ENCODE peak calls at places on chromosomes 4 and X, in ten cellular contexts. Y, R, M, Z, I, C, O, Q, V and A are unnamed samples.
A peak's percentile ranks its signal among the peaks of the same experiment; 100 is the strongest.

GRCh38 chrX:55867254-55867653 is 149.7 kb downstream of the RRAGB start:
- DNase-seq in Y (no peak), R (no peak), M (no peak), Z (peak; percentile 58), I (no peak), C (peak; percentile 86), O (no peak), Q (no peak), V (no peak), A (no peak)

GRCh38 chr4:139973015-139973414 is 181.0 kb downstream of the MAML3 start:
- DNase-seq in Y (no peak), R (no peak), M (no peak), Z (peak; percentile 5), I (no peak), C (no peak), O (no peak), Q (no peak), V (no peak), A (no peak)

GRCh38 chr4:56186808-56187523 is 200.3 kb downstream of the AASDH start:
- DNase-seq in Y (no peak), R (no peak), M (no peak), Z (no peak), I (no peak), C (no peak), O (no peak), Q (no peak), V (no peak), A (no peak)

GRCh38 chr4:57119054-57119651 is 9.0 kb upstream of the IGFBP7 start:
- DNase-seq in Y (peak; percentile 87), R (no peak), M (peak; percentile 91), Z (peak; percentile 83), I (no peak), C (no peak), O (no peak), Q (no peak), V (no peak), A (no peak)

GRCh38 chr4:20370284-20370683 is 118.6 kb downstream of the SLIT2 start:
- DNase-seq in Y (no peak), R (no peak), M (no peak), Z (no peak), I (no peak), C (no peak), O (no peak), Q (no peak), V (no peak), A (no peak)

GRCh38 chr4:21949073-21949457 is 493 bp upstream of the KCNIP4 start:
- DNase-seq in Y (peak; percentile 69), R (peak; percentile 31), M (no peak), Z (peak; percentile 40), I (no peak), C (no peak), O (no peak), Q (no peak), V (peak; percentile 20), A (no peak)

GRCh38 chrX:46574941-46575381 is 1.4 kb downstream of the CHST7 start:
- DNase-seq in Y (no peak), R (peak; percentile 44), M (no peak), Z (peak; percentile 51), I (peak; percentile 55), C (no peak), O (no peak), Q (no peak), V (no peak), A (no peak)

GRCh38 chr4:152928286-152928685 is 7.8 kb upstream of the FHDC1 start:
- DNase-seq in Y (peak; percentile 21), R (no peak), M (no peak), Z (no peak), I (no peak), C (no peak), O (no peak), Q (no peak), V (no peak), A (no peak)

GRCh38 chrX:22124098-22124497 is 92.0 kb downstream of the PHEX start:
- DNase-seq in Y (no peak), R (no peak), M (no peak), Z (peak; percentile 85), I (no peak), C (no peak), O (no peak), Q (no peak), V (no peak), A (no peak)

GRCh38 chr4:141352775-141353544 is 132.3 kb downstream of the ZNF330 start:
- DNase-seq in Y (no peak), R (no peak), M (no peak), Z (peak; percentile 12), I (no peak), C (no peak), O (no peak), Q (no peak), V (no peak), A (no peak)
- H3K27ac ChIP-seq in Y (no peak overlapping the region), R (no peak overlapping the region), M (peak overlapping the region; percentile 55), Z (no peak overlapping the region), I (no peak overlapping the region), C (no peak overlapping the region), O (no peak overlapping the region), Q (no peak overlapping the region), V (peak overlapping the region; percentile 13), A (no peak overlapping the region)

DNA sequence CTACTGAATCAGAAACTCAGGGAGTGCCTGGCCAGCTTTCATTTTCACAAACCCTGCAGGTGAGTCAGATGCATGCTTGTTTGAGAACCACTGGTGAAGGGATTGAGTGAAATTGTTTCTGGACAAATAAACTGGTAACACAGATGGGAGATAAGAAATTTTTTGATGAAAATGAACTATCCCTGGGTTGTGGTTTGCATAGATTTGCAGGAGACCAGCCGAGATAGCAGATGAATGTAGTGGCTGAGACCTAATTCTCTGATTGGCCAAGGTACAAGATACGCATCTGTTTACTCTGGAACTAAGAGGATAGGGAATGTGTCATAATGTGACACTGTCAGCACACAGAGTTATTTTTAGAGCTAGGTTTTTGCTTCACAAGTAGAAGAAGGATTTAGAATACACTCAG is 117.8 kb upstream of the NOCT start:
- DNase-seq in Y (no peak), R (no peak), M (no peak), Z (peak; percentile 66), I (no peak), C (no peak), O (no peak), Q (peak; percentile 7), V (no peak), A (no peak)
- H3K4me3 ChIP-seq in Y (no peak overlapping the region), R (no peak overlapping the region), M (no peak overlapping the region), Z (no peak overlapping the region), I (no peak overlapping the region), C (no peak overlapping the region), O (no peak overlapping the region), Q (no peak overlapping the region), V (no peak overlapping the region), A (no peak overlapping the region)

GRCh38 chrX:96314974-96315373 is 369.7 kb upstream of the DIAPH2 start:
- DNase-seq in Y (no peak), R (no peak), M (no peak), Z (peak; percentile 72), I (no peak), C (no peak), O (no peak), Q (peak; percentile 0), V (no peak), A (no peak)

DNA sequence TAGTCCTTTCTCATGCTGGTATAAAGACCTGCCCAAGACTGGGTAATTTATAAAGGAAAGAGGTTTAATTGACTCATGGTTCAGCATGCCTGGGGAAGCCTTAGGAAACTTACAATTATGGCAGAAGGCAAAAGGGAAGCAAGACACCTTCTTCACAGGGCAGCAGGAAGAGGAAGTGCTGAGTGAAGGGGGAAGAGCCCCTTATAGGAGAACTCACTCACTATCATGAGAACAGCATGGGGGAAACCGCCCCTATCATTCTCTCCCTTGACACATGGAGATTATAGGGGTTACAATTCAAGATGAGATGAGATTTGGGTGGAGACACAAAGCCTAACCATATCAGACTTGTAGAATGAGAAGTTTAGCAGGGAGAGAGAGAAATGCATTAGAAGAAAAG is 373.3 kb upstream of the DIAPH2 start:
- DNase-seq in Y (no peak), R (no peak), M (no peak), Z (no peak), I (no peak), C (no peak), O (no peak), Q (no peak), V (no peak), A (no peak)
- TF ChIP-seq CTCF in Y (no peak), R (no peak), M (no peak), Z (no peak), I (no peak), C (no peak), O (no peak), Q (no peak), V (no peak), A (no peak)

GRCh38 chrX:39167791-39168190 is 366.5 kb downstream of the MID1IP1 start:
- DNase-seq in Y (no peak), R (no peak), M (no peak), Z (no peak), I (no peak), C (no peak), O (no peak), Q (no peak), V (no peak), A (no peak)

GRCh38 chrX:39168609-39169008 is 367.4 kb downstream of the MID1IP1 start:
- DNase-seq in Y (no peak), R (no peak), M (no peak), Z (no peak), I (peak; percentile 29), C (no peak), O (no peak), Q (no peak), V (no peak), A (no peak)

GRCh38 chrX:39174761-39175417 is 373.6 kb downstream of the MID1IP1 start:
- DNase-seq in Y (no peak), R (no peak), M (no peak), Z (no peak), I (no peak), C (no peak), O (no peak), Q (no peak), V (peak; percentile 26), A (no peak)

GRCh38 chrX:39171686-39172085 is 370.4 kb downstream of the MID1IP1 start:
- DNase-seq in Y (no peak), R (no peak), M (no peak), Z (no peak), I (peak; percentile 9), C (no peak), O (no peak), Q (no peak), V (no peak), A (no peak)

DNA sequence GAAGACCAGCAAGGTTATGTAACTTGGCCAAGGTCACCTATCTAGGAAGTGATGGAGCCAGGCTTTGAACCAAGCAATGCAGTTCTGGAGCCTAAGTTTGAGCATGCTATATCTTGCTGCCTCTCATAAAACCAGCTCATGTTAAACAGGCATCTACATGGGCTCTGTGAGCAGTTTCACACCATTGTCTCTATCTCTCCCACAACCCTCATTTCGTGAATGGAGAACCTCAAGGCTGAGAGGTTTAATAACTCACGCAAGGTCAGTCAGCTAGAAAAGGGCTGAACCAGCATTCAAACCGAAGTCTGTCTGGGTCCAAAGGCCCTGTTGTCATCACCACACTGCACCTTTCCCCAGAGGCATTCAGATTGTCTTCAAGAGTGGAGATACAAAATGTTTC is 369.2 kb downstream of the MID1IP1 start:
- DNase-seq in Y (no peak), R (no peak), M (no peak), Z (no peak), I (peak; percentile 23), C (peak; percentile 45), O (no peak), Q (no peak), V (no peak), A (no peak)
- H3K27ac ChIP-seq in Y (no peak overlapping the region), R (no peak overlapping the region), M (no peak overlapping the region), Z (no peak overlapping the region), I (no peak overlapping the region), C (no peak overlapping the region), O (no peak overlapping the region), Q (no peak overlapping the region), V (no peak overlapping the region), A (no peak overlapping the region)

GRCh38 chr4:95869961-95870500 is 30.1 kb downstream of the PDHA2 start:
- DNase-seq in Y (no peak), R (no peak), M (no peak), Z (no peak), I (no peak), C (no peak), O (no peak), Q (no peak), V (no peak), A (no peak)
- H3K4me3 ChIP-seq in Y (no peak overlapping the region), R (no peak overlapping the region), M (no peak overlapping the region), Z (no peak overlapping the region), I (no peak overlapping the region), C (no peak overlapping the region), O (no peak overlapping the region), Q (no peak overlapping the region), V (no peak overlapping the region), A (no peak overlapping the region)